ENCODE peak calls at places on chromosomes 16 and 17, in seven cellular contexts. B is OCI-LY7; T is stimulated activated CD4-positive, alpha-beta T cell treated with anti-CD3 and anti-CD28 coated beads, Interleukin-2, amount 100 ng/mL, for 24 hours; C is activated naive CD8-positive, alpha-beta T cell treated with anti-CD3 and anti-CD28 coated beads for 36 hours; L is MCF 10A; X is NCI-H1048; E is CD8-positive, alpha-beta memory T cell. A is an unnamed sample.
A peak's percentile ranks its signal among the peaks of the same experiment; 100 is the strongest.

GRCh38 chr16:4365014-4365406 is 6.6 kb upstream of the VASN start:
- DNase-seq in X (no peak), B (no peak), T (no peak), C (no peak), E (no peak), L (no peak), A (no peak)

GRCh38 chr17:49703557-49704277 is 4.0 kb downstream of the SLC35B1 start:
- DNase-seq in B (peak; percentile 59), E (no peak), X (no peak), L (peak; percentile 53), T (no peak), C (no peak), A (peak; percentile 52)

GRCh38 chr17:56629450-56630187 is 36.1 kb downstream of the NOG start:
- DNase-seq in T (no peak), B (no peak), C (peak; percentile 16), L (no peak), X (no peak), E (no peak), A (peak; percentile 42)

GRCh38 chr17:5033352-5034015 is 1.7 kb downstream of the SLC52A1 start:
- DNase-seq in T (no peak), X (no peak), L (no peak), C (no peak), B (no peak), E (no peak), A (no peak)

GRCh38 chr16:64406661-64407267 is 715.1 kb downstream of the CDH11 start:
- DNase-seq in E (no peak), T (no peak), X (no peak), L (no peak), B (no peak), C (no peak), A (no peak)

GRCh38 chr16:54846761-54847160 is 83.9 kb upstream of the IRX5 start:
- DNase-seq in B (no peak), C (no peak), X (no peak), T (no peak), E (no peak), L (peak; percentile 81), A (peak; percentile 77)

GRCh38 chr16:49019826-49020401 is 261.7 kb downstream of the CBLN1 start:
- DNase-seq in E (no peak), X (no peak), T (no peak), C (no peak), L (no peak), B (no peak), A (no peak)

GRCh38 chr17:57921342-57921741 is 33.9 kb downstream of the CUEDC1 start:
- DNase-seq in T (no peak), E (no peak), C (no peak), L (no peak), X (no peak), B (no peak), A (no peak)

A was measured in A172.